ENCODE peak calls at places on chromosome 4, in ten cellular contexts. C is NCI-H446 treated with DMSO at 0.1 percent for 48 hours; U is fibroblast of pulmonary artery; H is stimulated activated CD8-positive, alpha-beta memory T cell treated with anti-CD3 and anti-CD28 coated beads, Interleukin-2, amount 100 ng/mL, for 1 hour; I is NCI-H2081; J is activated CD4-positive, CD25-positive, alpha-beta regulatory T cell treated with anti-CD3 and anti-CD28 coated beads, Interleukin-2, amount 50 U/mL, for 72 hours; G is activated CD8-positive, alpha-beta memory T cell treated with anti-CD3 and anti-CD28 coated beads for 4 hours; K is AG04450; M is dermis microvascular lymphatic vessel endothelial cell; B is astrocyte. S is an unnamed sample.

GRCh38 chr4:77451530-77451929 is 154.1 kb upstream of the CXCL13 start:
- DNase-seq in G (no peak), U (no peak), H (no peak), C (no peak), B (no peak), I (no peak), J (no peak), M (no peak), K (no peak), S (no peak)

GRCh38 chr4:177446571-177446970 is 4.3 kb upstream of the AGA start:
- DNase-seq in B (no peak), I (no peak), H (no peak), J (no peak), G (no peak), U (no peak), C (no peak), M (no peak), K (no peak), S (no peak)

GRCh38 chr4:155604718-155605601 is 61.7 kb upstream of the GUCY1A1 start:
- DNase-seq in M (no peak), G (no peak), J (no peak), I (no peak), C (no peak), K (peak), B (peak), H (no peak), U (peak), S (no peak)

GRCh38 chr4:87912164-87913004 is 63.1 kb upstream of the SPP1 start:
- DNase-seq in U (peak), I (no peak), M (peak), B (no peak), H (no peak), G (no peak), K (no peak), C (no peak), J (no peak), S (no peak)

GRCh38 chr4:159191989-159192388 is 89.1 kb downstream of the RAPGEF2 start:
- DNase-seq in J (no peak), H (no peak), U (peak), B (peak), G (no peak), C (no peak), I (no peak), M (peak), K (no peak), S (no peak)

GRCh38 chr4:125780159-125780558 is 465.4 kb downstream of the FAT4 start:
- DNase-seq in G (no peak), C (no peak), M (no peak), U (peak), B (peak), I (no peak), H (no peak), K (peak), J (no peak), S (no peak)

GRCh38 chr4:79395883-79396282 is 12.1 kb downstream of the GK2 start:
- DNase-seq in M (no peak), C (peak), U (no peak), B (no peak), I (no peak), H (no peak), K (no peak), G (no peak), J (no peak), S (peak)

GRCh38 chr4:72567821-72568620 is 1.0 kb downstream of the ADAMTS3 start:
- DNase-seq in I (peak), H (no peak), C (no peak), J (no peak), G (no peak), B (peak), K (peak), M (peak), U (peak), S (no peak)

GRCh38 chr4:84814100-84814750 is 152.3 kb downstream of the WDFY3 start:
- DNase-seq in I (no peak), H (no peak), J (no peak), G (no peak), M (peak), B (peak), U (peak), C (no peak), K (peak), S (no peak)

GRCh38 chr4:133152801-133153526 is 3.9 kb downstream of the PCDH10 start:
- DNase-seq in I (no peak), H (no peak), M (peak), C (no peak), K (no peak), G (no peak), U (peak), J (no peak), B (peak), S (no peak)

GRCh38 chr4:15373363-15373762 is 54.5 kb upstream of the C1QTNF7 start:
- DNase-seq in U (no peak), B (no peak), H (no peak), J (no peak), I (no peak), K (no peak), M (no peak), G (no peak), C (no peak), S (no peak)

GRCh38 chr4:76198411-76199237 is 15.0 kb downstream of the SCARB2 start:
- DNase-seq in C (peak), H (no peak), J (no peak), U (peak), K (peak), I (peak), B (peak), G (no peak), M (peak), S (peak)

GRCh38 chr4:85783483-85783882 is 308.5 kb downstream of the ARHGAP24 start:
- DNase-seq in I (no peak), K (no peak), B (peak), M (peak), J (no peak), U (peak), C (no peak), H (no peak), G (no peak), S (no peak)

GRCh38 chr4:71009796-71010588 is 16.5 kb downstream of the DCK start:
- DNase-seq in G (no peak), M (peak), C (peak), I (peak), K (no peak), J (no peak), B (peak), H (no peak), U (peak), S (no peak)

GRCh38 chr4:64940698-64941097 is 531.4 kb upstream of the TECRL start:
- DNase-seq in I (no peak), H (no peak), M (no peak), K (no peak), U (no peak), G (no peak), B (peak), J (no peak), C (no peak), S (no peak)

GRCh38 chr4:56743550-56743949 is 62.5 kb upstream of the HOPX start:
- DNase-seq in H (no peak), C (no peak), U (no peak), M (no peak), G (no peak), J (no peak), I (peak), B (no peak), K (no peak), S (peak)

GRCh38 chr4:126051709-126052424 is 737.1 kb downstream of the FAT4 start:
- DNase-seq in C (no peak), U (peak), G (no peak), M (peak), H (no peak), K (peak), J (no peak), B (peak), I (no peak), S (no peak)

GRCh38 chr4:101292901-101293300 is 54.4 kb downstream of the PPP3CA start:
- DNase-seq in J (no peak), H (no peak), U (peak), I (no peak), M (no peak), C (no peak), B (peak), K (no peak), G (no peak), S (no peak)

GRCh38 chr4:88592600-88593448 is 544 bp downstream of the HERC3 start:
- DNase-seq in I (peak), K (no peak), M (peak), G (peak), H (peak), J (peak), U (peak), B (peak), C (peak), S (no peak)

GRCh38 chr4:47654972-47655693 is 170.1 kb downstream of the ATP10D start:
- DNase-seq in C (no peak), J (no peak), M (no peak), I (no peak), B (no peak), U (no peak), H (no peak), G (no peak), K (no peak), S (no peak)

GRCh38 chr4:53622739-53623151 is 31.5 kb upstream of the LNX1 start:
- DNase-seq in U (peak), C (no peak), G (no peak), J (no peak), B (peak), I (no peak), H (no peak), M (no peak), K (peak), S (no peak)

GRCh38 chr4:94559351-94559806 is 107.6 kb downstream of the PDLIM5 start:
- DNase-seq in B (peak), U (no peak), J (no peak), G (no peak), M (peak), I (no peak), H (no peak), K (no peak), C (peak), S (peak)

GRCh38 chr4:6257243-6258025 is 12.2 kb upstream of the WFS1 start:
- DNase-seq in K (no peak), M (peak), U (no peak), G (no peak), B (peak), I (no peak), J (no peak), C (no peak), H (no peak), S (no peak)

GRCh38 chr4:128782076-128782715 is 27.3 kb upstream of the JADE1 start:
- DNase-seq in M (peak), J (no peak), H (peak), G (peak), U (no peak), K (no peak), I (peak), B (peak), C (no peak), S (no peak)

GRCh38 chr4:128521634-128522253 is 234.1 kb upstream of the PGRMC2 start:
- DNase-seq in M (peak), C (no peak), G (no peak), B (peak), J (no peak), I (no peak), K (no peak), U (peak), H (no peak), S (no peak)

GRCh38 chr4:150668824-150669223 is 86.9 kb downstream of the MAB21L2 start:
- DNase-seq in G (no peak), U (no peak), C (no peak), I (no peak), K (no peak), B (no peak), M (no peak), J (no peak), H (no peak), S (no peak)

GRCh38 chr4:186765138-186765537 is 41.5 kb upstream of the FAT1 start:
- DNase-seq in C (no peak), H (no peak), M (no peak), U (peak), I (no peak), K (no peak), B (peak), J (no peak), G (no peak), S (no peak)

GRCh38 chr4:1109332-1109731 is 4.0 kb downstream of the RNF212 start:
- DNase-seq in J (no peak), M (no peak), C (no peak), G (no peak), B (no peak), K (no peak), H (no peak), U (no peak), I (no peak), S (no peak)

GRCh38 chr4:8846046-8846720 is 25.5 kb downstream of the HMX1 start:
- DNase-seq in J (peak), I (no peak), U (no peak), H (no peak), G (no peak), M (no peak), C (no peak), B (no peak), K (no peak), S (no peak)

GRCh38 chr4:161336016-161336415 is 827.8 kb downstream of the FSTL5 start:
- DNase-seq in J (no peak), B (peak), H (no peak), K (no peak), G (no peak), C (no peak), U (no peak), M (no peak), I (no peak), S (no peak)

GRCh38 chr4:26273308-26273980 is 47.4 kb upstream of the RBPJ start:
- DNase-seq in I (no peak), G (no peak), B (no peak), M (no peak), J (no peak), K (no peak), U (no peak), H (no peak), C (no peak), S (no peak)

S was measured in DMS 273 treated with DMSO at 0.1 percent for 48 hours.